ENCODE peak calls at places on chromosomes 2 and 18, in five cellular contexts. One of them, this sample, is unnamed.

GRCh38 chr2:68368657-68369339 is 3.7 kb downstream of the PLEK start:
- DNase-seq in DND-41: no peak
- DNase-seq in MM.1S: no peak
- DNase-seq in IMR-90: peak
- DNase-seq in fibroblast of lung: peak
- DNase-seq in this sample: peak

GRCh38 chr2:42132966-42133641 is 36.0 kb upstream of the EML4 start:
- DNase-seq in DND-41: peak
- DNase-seq in fibroblast of lung: peak
- DNase-seq in IMR-90: peak
- DNase-seq in MM.1S: peak
- DNase-seq in this sample: peak

GRCh38 chr2:84493494-84493893 is 22.8 kb upstream of the DNAH6 start:
- DNase-seq in fibroblast of lung: peak
- DNase-seq in MM.1S: no peak
- DNase-seq in IMR-90: peak
- DNase-seq in DND-41: no peak
- DNase-seq in this sample: peak

GRCh38 chr2:149141046-149141445 is 102.5 kb downstream of the LYPD6B start:
- DNase-seq in MM.1S: no peak
- DNase-seq in IMR-90: no peak
- DNase-seq in DND-41: no peak
- DNase-seq in fibroblast of lung: no peak
- DNase-seq in this sample: no peak

GRCh38 chr2:171703574-171704347 is 16.5 kb downstream of the DYNC1I2 start:
- DNase-seq in DND-41: no peak
- DNase-seq in fibroblast of lung: peak
- DNase-seq in MM.1S: peak
- DNase-seq in IMR-90: peak
- DNase-seq in this sample: peak

GRCh38 chr2:23661276-23662050 is 265.5 kb downstream of the ATAD2B start:
- DNase-seq in fibroblast of lung: no peak
- DNase-seq in DND-41: peak
- DNase-seq in IMR-90: no peak
- DNase-seq in MM.1S: no peak
- DNase-seq in this sample: no peak

GRCh38 chr2:11865378-11865777 is 118.9 kb downstream of the LPIN1 start:
- DNase-seq in IMR-90: no peak
- DNase-seq in MM.1S: no peak
- DNase-seq in fibroblast of lung: no peak
- DNase-seq in DND-41: no peak
- DNase-seq in this sample: no peak

GRCh38 chr2:25078171-25079049 is 36.5 kb downstream of the EFR3B start:
- DNase-seq in MM.1S: no peak
- DNase-seq in fibroblast of lung: peak
- DNase-seq in IMR-90: peak
- DNase-seq in DND-41: no peak
- DNase-seq in this sample: peak

GRCh38 chr2:190635781-190636180 is 13.1 kb upstream of the NAB1 start:
- DNase-seq in IMR-90: no peak
- DNase-seq in fibroblast of lung: no peak
- DNase-seq in DND-41: no peak
- DNase-seq in MM.1S: no peak
- DNase-seq in this sample: no peak

GRCh38 chr2:235638541-235639192 is 144.8 kb downstream of the AGAP1 start:
- DNase-seq in fibroblast of lung: no peak
- DNase-seq in MM.1S: no peak
- DNase-seq in DND-41: no peak
- DNase-seq in IMR-90: no peak
- DNase-seq in this sample: no peak

GRCh38 chr2:144430722-144431163 is 89.2 kb downstream of the ZEB2 start:
- DNase-seq in DND-41: no peak
- DNase-seq in MM.1S: no peak
- DNase-seq in fibroblast of lung: peak
- DNase-seq in IMR-90: peak
- DNase-seq in this sample: peak

GRCh38 chr18:72155327-72155726 is 388.8 kb downstream of the CBLN2 start:
- DNase-seq in MM.1S: no peak
- DNase-seq in fibroblast of lung: peak
- DNase-seq in IMR-90: no peak
- DNase-seq in DND-41: no peak
- DNase-seq in this sample: no peak

GRCh38 chr2:233247744-233248143 is 3.7 kb upstream of the ATG16L1 start:
- DNase-seq in MM.1S: no peak
- DNase-seq in DND-41: no peak
- DNase-seq in IMR-90: peak
- DNase-seq in fibroblast of lung: no peak
- DNase-seq in this sample: peak

GRCh38 chr2:83081835-83082522 is 1377.1 kb downstream of the SUCLG1 start:
- DNase-seq in MM.1S: no peak
- DNase-seq in fibroblast of lung: peak
- DNase-seq in DND-41: no peak
- DNase-seq in IMR-90: peak
- DNase-seq in this sample: peak

GRCh38 chr2:186526281-186526680 is 40.2 kb downstream of the ZC3H15 start:
- DNase-seq in IMR-90: no peak
- DNase-seq in DND-41: no peak
- DNase-seq in MM.1S: no peak
- DNase-seq in fibroblast of lung: no peak
- DNase-seq in this sample: peak

GRCh38 chr2:85997016-85997970 is 108.4 kb downstream of the POLR1A start:
- DNase-seq in MM.1S: peak
- DNase-seq in IMR-90: peak
- DNase-seq in DND-41: no peak
- DNase-seq in fibroblast of lung: no peak
- DNase-seq in this sample: peak

GRCh38 chr18:59428018-59428417 is 69.0 kb upstream of the LMAN1 start:
- DNase-seq in DND-41: no peak
- DNase-seq in MM.1S: no peak
- DNase-seq in IMR-90: no peak
- DNase-seq in fibroblast of lung: no peak
- DNase-seq in this sample: no peak

GRCh38 chr18:45110577-45111506 is 430.2 kb downstream of the SETBP1 start:
- DNase-seq in MM.1S: no peak
- DNase-seq in IMR-90: no peak
- DNase-seq in fibroblast of lung: no peak
- DNase-seq in DND-41: no peak
- DNase-seq in this sample: peak

GRCh38 chr2:155377178-155377780 is 678.8 kb downstream of the KCNJ3 start:
- DNase-seq in IMR-90: peak
- DNase-seq in fibroblast of lung: peak
- DNase-seq in DND-41: no peak
- DNase-seq in MM.1S: peak
- DNase-seq in this sample: peak

GRCh38 chr2:45382744-45383143 is 228.3 kb downstream of the SRBD1 start:
- DNase-seq in IMR-90: peak
- DNase-seq in DND-41: no peak
- DNase-seq in MM.1S: no peak
- DNase-seq in fibroblast of lung: peak
- DNase-seq in this sample: peak

GRCh38 chr2:67625671-67626070 is 228.5 kb downstream of the ETAA1 start:
- DNase-seq in IMR-90: peak
- DNase-seq in fibroblast of lung: peak
- DNase-seq in MM.1S: no peak
- DNase-seq in DND-41: no peak
- DNase-seq in this sample: peak

GRCh38 chr2:110864176-110864575 is 131.8 kb downstream of the ACOXL start:
- DNase-seq in DND-41: no peak
- DNase-seq in fibroblast of lung: no peak
- DNase-seq in MM.1S: no peak
- DNase-seq in IMR-90: no peak
- DNase-seq in this sample: no peak

GRCh38 chr2:203830294-203831055 is 37.1 kb upstream of the CTLA4 start:
- DNase-seq in DND-41: no peak
- DNase-seq in MM.1S: no peak
- DNase-seq in IMR-90: no peak
- DNase-seq in fibroblast of lung: no peak
- DNase-seq in this sample: no peak

GRCh38 chr2:68994864-68995263 is 18.1 kb upstream of the ANTXR1 start:
- DNase-seq in DND-41: no peak
- DNase-seq in MM.1S: no peak
- DNase-seq in IMR-90: peak
- DNase-seq in fibroblast of lung: peak
- DNase-seq in this sample: peak

GRCh38 chr2:33134086-33134763 is 187.5 kb downstream of the LTBP1 start:
- DNase-seq in MM.1S: no peak
- DNase-seq in IMR-90: peak
- DNase-seq in DND-41: no peak
- DNase-seq in fibroblast of lung: peak
- DNase-seq in this sample: peak

GRCh38 chr18:63890950-63891304 is 3.4 kb downstream of the SERPINB2 start:
- DNase-seq in DND-41: no peak
- DNase-seq in fibroblast of lung: no peak
- DNase-seq in MM.1S: no peak
- DNase-seq in IMR-90: peak
- DNase-seq in this sample: no peak

DNA sequence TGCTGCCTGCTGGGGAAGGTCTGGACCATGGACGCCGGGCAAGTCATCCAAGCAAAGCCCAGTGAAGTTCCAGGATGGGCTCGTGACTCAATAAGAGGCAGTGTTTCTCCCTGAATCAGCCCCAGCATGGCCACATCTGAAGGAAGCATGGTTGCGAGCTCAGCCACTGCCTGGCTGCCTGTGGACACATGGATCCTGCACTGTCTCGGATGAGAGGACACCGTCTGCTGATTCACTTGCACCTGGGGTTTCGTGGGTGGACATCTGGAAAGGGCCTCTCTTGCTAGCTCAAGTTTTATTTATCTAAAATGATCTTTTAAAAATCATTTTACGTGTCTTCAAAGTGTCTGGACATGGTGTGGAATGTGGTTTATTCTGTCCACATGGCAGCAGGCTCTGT is 224.8 kb upstream of the FN1 start:
- DNase-seq in DND-41: no peak
- DNase-seq in IMR-90: peak
- DNase-seq in fibroblast of lung: peak
- DNase-seq in MM.1S: no peak
- DNase-seq in this sample: peak
- H2AFZ ChIP-seq in DND-41: no peak
- H2AFZ ChIP-seq in IMR-90: peak
- H2AFZ ChIP-seq in fibroblast of lung: peak
- H2AFZ ChIP-seq in MM.1S: no peak
- H2AFZ ChIP-seq in this sample: no peak

DNA sequence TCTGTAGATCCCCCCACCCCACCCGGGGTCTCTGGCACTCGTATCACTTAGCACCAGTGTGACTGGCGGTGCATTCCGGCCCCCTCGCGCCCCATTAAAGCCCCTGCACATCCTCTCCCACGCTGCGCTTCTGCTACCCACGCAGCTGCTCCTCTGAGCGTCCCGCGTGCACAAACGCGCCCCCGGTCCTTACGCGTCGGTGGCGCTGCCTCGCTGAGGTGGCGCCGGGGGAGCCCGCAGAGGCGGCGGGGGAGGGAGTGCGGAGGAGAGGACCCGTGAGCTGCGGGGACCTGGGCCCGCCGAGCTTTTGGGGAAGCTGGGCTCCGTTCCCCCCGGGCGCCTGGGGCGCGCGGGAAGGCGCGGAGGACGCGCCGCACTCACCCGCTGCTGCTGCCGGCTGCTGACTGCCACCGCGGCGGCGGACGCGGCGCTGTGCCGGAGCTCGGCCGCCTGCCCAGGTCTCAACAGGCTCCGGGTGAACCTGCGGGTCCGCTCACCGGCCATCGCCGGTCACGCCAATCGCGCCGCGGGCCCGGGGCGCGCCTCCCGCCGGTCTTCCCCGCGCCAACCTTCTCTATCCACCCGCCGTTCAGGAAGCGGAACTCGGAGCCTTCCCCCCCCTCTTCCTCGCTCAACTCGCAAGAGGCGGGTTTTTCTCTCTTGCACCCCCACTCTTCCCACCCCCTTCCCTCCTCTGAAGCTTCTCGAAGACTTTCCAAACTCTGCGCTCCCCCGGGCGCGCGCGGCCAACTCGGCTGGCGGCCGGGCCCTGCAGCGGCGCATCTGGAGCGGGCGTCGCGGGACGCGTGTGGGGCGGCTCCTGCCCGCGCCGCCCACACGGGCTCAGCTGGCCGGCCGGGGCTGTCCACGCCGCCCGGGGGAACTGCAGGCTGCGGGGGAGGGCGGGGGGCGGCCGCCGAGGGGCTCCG is at the start of gene DOCK10:
- DNase-seq in MM.1S: peak
- DNase-seq in IMR-90: peak
- DNase-seq in DND-41: peak
- DNase-seq in fibroblast of lung: peak
- DNase-seq in this sample: peak
- H3K9ac ChIP-seq in MM.1S: peak
- H3K9ac ChIP-seq in IMR-90: peak
- H3K9ac ChIP-seq in DND-41: peak
- H3K9ac ChIP-seq in fibroblast of lung: peak
- H3K9ac ChIP-seq in this sample: peak

GRCh38 chr2:168538133-168538532 is 82.1 kb downstream of the CERS6 start:
- DNase-seq in IMR-90: no peak
- DNase-seq in DND-41: no peak
- DNase-seq in fibroblast of lung: no peak
- DNase-seq in MM.1S: no peak
- DNase-seq in this sample: no peak
- H3K27ac ChIP-seq in IMR-90: no peak
- H3K27ac ChIP-seq in DND-41: no peak
- H3K27ac ChIP-seq in fibroblast of lung: no peak
- H3K27ac ChIP-seq in MM.1S: no peak
- H3K27ac ChIP-seq in this sample: peak

GRCh38 chr2:181575650-181576025 is 81.3 kb downstream of the CERKL start:
- DNase-seq in fibroblast of lung: no peak
- DNase-seq in IMR-90: no peak
- DNase-seq in DND-41: no peak
- DNase-seq in MM.1S: no peak
- DNase-seq in this sample: no peak

GRCh38 chr2:181573140-181573736 is 83.7 kb downstream of the CERKL start:
- DNase-seq in IMR-90: peak
- DNase-seq in MM.1S: peak
- DNase-seq in DND-41: peak
- DNase-seq in fibroblast of lung: peak
- DNase-seq in this sample: peak

GRCh38 chr2:181574321-181574720 is 82.6 kb downstream of the CERKL start:
- DNase-seq in DND-41: no peak
- DNase-seq in MM.1S: no peak
- DNase-seq in fibroblast of lung: no peak
- DNase-seq in IMR-90: no peak
- DNase-seq in this sample: no peak

GRCh38 chr2:181576431-181576830 is 80.5 kb downstream of the CERKL start:
- DNase-seq in MM.1S: no peak
- DNase-seq in fibroblast of lung: no peak
- DNase-seq in IMR-90: no peak
- DNase-seq in DND-41: no peak
- DNase-seq in this sample: no peak

DNA sequence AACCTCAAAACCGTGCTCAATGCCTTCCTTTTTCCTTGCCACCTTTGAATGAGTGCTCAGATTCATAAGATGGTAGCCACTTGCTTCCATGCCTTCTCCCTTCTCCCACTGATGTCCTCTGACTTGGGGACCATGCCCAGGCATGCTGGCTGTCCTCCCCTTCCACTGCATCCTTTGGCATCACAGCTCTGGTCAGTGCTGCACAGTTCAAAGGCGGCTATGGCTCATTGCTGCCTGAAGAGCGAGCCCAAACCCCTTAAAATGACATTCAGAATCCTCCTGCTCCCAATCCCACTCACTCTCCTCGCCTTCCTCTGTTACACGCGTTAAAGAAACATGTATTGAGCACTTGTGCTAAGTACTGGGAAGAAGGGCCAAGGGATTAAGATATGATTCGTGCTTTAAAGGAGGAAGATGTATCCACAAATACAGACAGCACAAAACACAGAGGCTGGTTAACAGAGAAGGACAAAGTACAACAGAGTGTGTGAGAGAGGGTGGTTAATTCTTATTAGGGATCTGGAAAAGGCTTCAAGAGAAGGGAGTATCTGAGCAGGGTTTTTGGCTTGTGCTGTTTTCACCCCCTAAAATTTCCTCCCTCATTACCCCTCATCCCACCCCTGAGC is 81.8 kb downstream of the CERKL start:
- DNase-seq in IMR-90: no peak
- DNase-seq in DND-41: no peak
- DNase-seq in MM.1S: no peak
- DNase-seq in fibroblast of lung: no peak
- DNase-seq in this sample: no peak
- H2AFZ ChIP-seq in IMR-90: no peak
- H2AFZ ChIP-seq in DND-41: no peak
- H2AFZ ChIP-seq in MM.1S: no peak
- H2AFZ ChIP-seq in fibroblast of lung: no peak
- H2AFZ ChIP-seq in this sample: peak

This sample was measured in astrocyte.